ENCODE peak calls at places on chromosomes 3 and 15, in eight cellular contexts. R is left lung, N is GM10248, Z is upper lobe of right lung, P is cardiac muscle cell, F is fibroblast of lung, J is WERI-Rb-1, L is body of pancreas. V is an unnamed sample.

GRCh38 chr3:53588122-53588521 is 93.7 kb downstream of the CACNA1D start:
- DNase-seq in F (no peak), L (no peak), Z (no peak), N (no peak), P (no peak), R (no peak), J (no peak), V (no peak)

GRCh38 chr3:50331364-50331907 is 3.4 kb upstream of the TUSC2 start:
- DNase-seq in F (no peak), L (no peak), P (no peak), Z (no peak), R (peak; percentile 54), N (no peak), J (no peak), V (no peak)

GRCh38 chr3:37984596-37984995 is 6.0 kb upstream of the VILL start:
- DNase-seq in P (no peak), F (no peak), J (no peak), R (no peak), N (no peak), L (no peak), Z (no peak), V (no peak)

GRCh38 chr3:25038907-25039306 is 389.2 kb upstream of the RARB start:
- DNase-seq in L (no peak), R (no peak), J (no peak), P (no peak), F (no peak), N (no peak), Z (no peak), V (no peak)

GRCh38 chr3:176431986-176432385 is 765.3 kb downstream of the TBL1XR1 start:
- DNase-seq in L (no peak), N (no peak), P (no peak), F (peak; percentile 43), R (no peak), J (no peak), Z (no peak), V (no peak)

GRCh38 chr15:22969512-22969911 is 10.7 kb downstream of the CYFIP1 start:
- DNase-seq in R (no peak), F (no peak), P (no peak), Z (no peak), N (no peak), L (no peak), J (no peak), V (no peak)

GRCh38 chr3:189457201-189457607 is 174.0 kb upstream of the TP63 start:
- DNase-seq in J (no peak), F (peak; percentile 71), P (no peak), L (no peak), Z (no peak), R (no peak), N (no peak), V (no peak)

GRCh38 chr3:12040902-12041301 is 36.7 kb downstream of the SYN2 start:
- DNase-seq in P (no peak), N (no peak), F (no peak), R (no peak), L (no peak), J (peak; percentile 52), Z (no peak), V (no peak)

GRCh38 chr3:63135362-63135761 is 142.7 kb upstream of the SYNPR start:
- DNase-seq in N (no peak), R (no peak), Z (no peak), F (peak; percentile 86), P (peak; percentile 83), J (no peak), L (no peak), V (no peak)

GRCh38 chr3:167228135-167228534 is 152.0 kb downstream of the ZBBX start:
- DNase-seq in R (no peak), J (no peak), L (no peak), P (no peak), F (peak; percentile 88), N (no peak), Z (no peak), V (no peak)

GRCh38 chr15:38252481-38253311 is at the start of gene SPRED1:
- DNase-seq in Z (peak; percentile 91), J (peak; percentile 43), L (peak; percentile 57), P (peak; percentile 19), F (peak; percentile 61), N (peak; percentile 35), R (peak; percentile 88), V (peak; percentile 54)

GRCh38 chr3:12799525-12800440 is 3.3 kb downstream of the CAND2 start:
- DNase-seq in J (no peak), P (no peak), N (no peak), Z (peak; percentile 47), L (no peak), R (no peak), F (no peak), V (no peak)

GRCh38 chr15:45427085-45427484 is 48.7 kb upstream of the GATM start:
- DNase-seq in J (no peak), Z (no peak), R (no peak), L (no peak), P (no peak), F (no peak), N (no peak), V (no peak)

GRCh38 chr3:128487813-128488635 is 5.0 kb downstream of the GATA2 start:
- DNase-seq in R (peak; percentile 87), P (peak; percentile 96), N (peak; percentile 66), Z (peak; percentile 83), L (peak; percentile 88), F (peak; percentile 91), J (peak; percentile 82), V (no peak)

GRCh38 chr15:73756947-73757513 is 3.9 kb upstream of the INSYN1 start:
- DNase-seq in P (no peak), N (no peak), Z (no peak), L (no peak), J (no peak), R (no peak), F (no peak), V (no peak)

GRCh38 chr3:23696842-23697241 is 108.9 kb upstream of the UBE2E1 start:
- DNase-seq in F (no peak), J (no peak), R (no peak), P (no peak), L (no peak), Z (no peak), N (no peak), V (no peak)

GRCh38 chr15:98647026-98647773 is 1.1 kb upstream of the IGF1R start:
- DNase-seq in Z (peak; percentile 90), L (peak; percentile 79), F (peak; percentile 66), P (peak; percentile 92), R (peak; percentile 91), J (peak; percentile 86), N (peak; percentile 81), V (peak; percentile 80)

GRCh38 chr3:192947421-192947820 is 29.8 kb upstream of the MB21D2 start:
- DNase-seq in L (no peak), R (no peak), N (no peak), J (no peak), F (peak; percentile 2), Z (no peak), P (no peak), V (no peak)

DNA sequence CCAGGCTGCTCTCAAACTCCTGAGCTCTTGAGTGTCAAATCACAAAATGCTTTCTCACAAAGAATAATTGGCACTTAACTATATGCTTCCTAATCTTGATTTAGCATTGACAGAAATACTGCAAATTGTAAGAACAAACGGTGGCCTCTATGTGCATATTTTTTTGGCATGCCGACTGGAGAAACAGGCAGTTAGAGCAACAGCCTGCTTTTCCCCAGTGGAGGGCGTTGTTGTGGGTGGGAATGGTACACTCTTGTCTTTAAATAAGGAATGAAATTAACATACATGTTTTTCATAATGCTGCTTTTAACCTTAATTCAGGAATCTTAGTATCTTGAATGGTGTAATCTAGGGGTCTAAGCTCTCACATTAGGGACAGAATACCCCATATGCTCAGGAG is 31.1 kb upstream of the SV2B start:
- DNase-seq in R (no peak), J (no peak), Z (no peak), N (no peak), F (no peak), L (no peak), P (no peak), V (no peak)
- TF ChIP-seq CTCF in R (no peak), J (peak; percentile 43), Z (no peak), N (no peak), F (no peak), L (no peak), P (no peak), V (no peak)

GRCh38 chr15:74957301-74958035 is 896 bp upstream of the RPP25 start:
- DNase-seq in F (no peak), P (peak; percentile 32), N (no peak), J (no peak), R (peak; percentile 82), Z (peak; percentile 82), L (peak; percentile 21), V (no peak)

GRCh38 chr15:74958908-74959642 is 2.5 kb upstream of the RPP25 start:
- DNase-seq in F (no peak), J (no peak), P (no peak), Z (no peak), R (no peak), N (no peak), L (no peak), V (no peak)

GRCh38 chr15:74959643-74959939 is 3.0 kb upstream of the RPP25 start:
- DNase-seq in F (no peak), R (no peak), P (no peak), Z (no peak), N (no peak), L (no peak), J (no peak), V (no peak)

GRCh38 chr15:74956648-74957300 is at the start of gene RPP25:
- DNase-seq in F (peak; percentile 53), N (peak; percentile 88), J (no peak), Z (peak; percentile 94), L (peak; percentile 82), R (peak; percentile 97), P (peak; percentile 81), V (peak; percentile 36)

DNA sequence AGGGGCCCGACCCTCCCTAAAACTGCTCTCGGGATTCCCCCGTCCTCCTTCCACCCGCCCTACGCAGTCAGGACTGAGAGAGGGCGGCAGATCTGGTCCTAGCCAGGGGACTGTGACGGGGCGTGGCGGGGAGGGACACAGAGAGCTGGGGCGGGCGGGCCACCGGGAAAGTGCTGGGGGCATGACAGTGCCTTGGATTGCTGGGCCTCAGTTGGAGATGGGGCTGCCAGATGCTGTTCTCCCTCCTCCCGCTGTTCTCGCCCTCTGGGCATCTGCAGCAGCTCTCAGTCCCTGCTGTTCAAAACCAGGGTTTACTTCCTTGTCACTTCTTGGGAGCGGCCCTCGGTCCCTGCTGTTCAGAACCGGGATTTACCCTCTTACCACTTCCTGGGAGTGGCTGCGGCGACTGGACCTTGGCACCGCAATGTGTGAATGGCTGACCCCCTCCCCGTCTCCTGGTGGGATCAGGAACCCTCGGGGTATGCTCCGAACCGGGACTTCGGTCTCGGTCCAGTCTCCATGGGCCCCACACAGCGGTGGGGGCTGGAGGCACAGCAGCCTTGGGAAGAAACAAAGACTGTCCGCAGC is 1.8 kb upstream of the RPP25 start:
- DNase-seq in L (peak; percentile 75), N (no peak), J (no peak), P (peak; percentile 40), Z (peak; percentile 82), R (peak; percentile 81), F (no peak), V (no peak)
- TF ChIP-seq CTCF in L (peak; percentile 67), N (no peak), J (no peak), P (peak; percentile 15), Z (peak; percentile 36), R (no peak), F (peak; percentile 22), V (peak; percentile 35)

GRCh38 chr15:62730825-62731224 is 311.7 kb upstream of the TPM1 start:
- DNase-seq in F (no peak), Z (no peak), R (no peak), N (no peak), P (no peak), J (no peak), L (no peak), V (no peak)
- TF ChIP-seq CTCF in F (no peak), Z (no peak), R (no peak), N (no peak), P (no peak), J (no peak), L (no peak), V (no peak)

GRCh38 chr3:171602072-171602471 is 141.9 kb upstream of the TNIK start:
- DNase-seq in Z (no peak), N (no peak), P (no peak), J (no peak), F (no peak), R (no peak), L (no peak), V (no peak)
- TF ChIP-seq CTCF in Z (no peak), N (no peak), P (no peak), J (no peak), F (no peak), R (no peak), L (no peak), V (no peak)